ENCODE peak calls at places on chromosomes 1 and 21, in five cellular contexts. I is testis, N is Peyer's patch, P is spleen, Z is K562. W is an unnamed sample.

GRCh38 chr1:190353538-190354101 is 124.0 kb downstream of the BRINP3 start:
- DNase-seq in Z (no peak), N (no peak), I (no peak), P (no peak), W (no peak)

GRCh38 chr21:39527664-39528381 is 76.1 kb downstream of the SH3BGR start:
- DNase-seq in Z (no peak), P (no peak), N (no peak), I (no peak), W (no peak)

GRCh38 chr1:111827946-111828345 is 72.2 kb downstream of the DDX20 start:
- DNase-seq in I (no peak), P (peak; percentile 30), N (no peak), Z (no peak), W (no peak)

GRCh38 chr1:10856253-10856683 is 59.8 kb upstream of the CASZ1 start:
- DNase-seq in N (no peak), I (no peak), P (no peak), Z (no peak), W (no peak)

GRCh38 chr1:18776777-18777176 is 82.7 kb downstream of the TAS1R2 start:
- DNase-seq in Z (no peak), N (no peak), I (no peak), P (no peak), W (no peak)

GRCh38 chr1:150156868-150157603 is 7.3 kb downstream of the PLEKHO1 start:
- DNase-seq in Z (no peak), N (no peak), I (no peak), P (no peak), W (peak; percentile 70)

GRCh38 chr1:204565617-204566582 is 49.7 kb downstream of the MDM4 start:
- DNase-seq in P (no peak), I (peak; percentile 68), Z (peak; percentile 92), N (peak; percentile 56), W (no peak)

GRCh38 chr21:34635307-34635706 is 20.4 kb upstream of the RCAN1 start:
- DNase-seq in Z (peak; percentile 68), P (no peak), I (peak; percentile 16), N (no peak), W (peak; percentile 29)

GRCh38 chr21:43365611-43366426 is 61.1 kb downstream of the SIK1 start:
- DNase-seq in I (no peak), Z (no peak), P (no peak), N (no peak), W (no peak)

GRCh38 chr1:63703661-63704060 is 70.2 kb upstream of the ROR1 start:
- DNase-seq in P (no peak), I (no peak), N (no peak), Z (no peak), W (no peak)

GRCh38 chr1:198155253-198155652 is 1.5 kb upstream of the NEK7 start:
- DNase-seq in Z (no peak), P (no peak), N (no peak), I (no peak), W (no peak)

GRCh38 chr21:25813917-25814316 is 79.1 kb downstream of the GABPA start:
- DNase-seq in N (no peak), I (no peak), Z (no peak), P (no peak), W (no peak)

GRCh38 chr1:225378880-225379279 is 49.0 kb downstream of the LBR start:
- DNase-seq in I (no peak), N (no peak), Z (no peak), P (no peak), W (no peak)
- TF ChIP-seq POLR2A in I (no peak), N (no peak), Z (no peak), P (no peak), W (no peak)

GRCh38 chr1:27934818-27935549 is at the start of gene SMPDL3B:
- DNase-seq in I (peak; percentile 18), P (peak; percentile 49), Z (peak; percentile 57), N (no peak), W (no peak)
- TF ChIP-seq CTCF in I (no peak), P (no peak), Z (no peak), N (peak; percentile 59), W (no peak)

GRCh38 chr1:169113613-169114119 is 7.2 kb downstream of the ATP1B1 start:
- DNase-seq in Z (no peak), N (no peak), I (no peak), P (no peak), W (no peak)
- H3K4me3 ChIP-seq in Z (peak overlapping the region; percentile 14), N (no peak overlapping the region), I (no peak overlapping the region), P (no peak overlapping the region), W (no peak overlapping the region)

GRCh38 chr1:35883681-35884155 is 709 bp downstream of the AGO1 start:
- DNase-seq in N (peak; percentile 45), P (peak; percentile 84), I (peak; percentile 57), Z (peak; percentile 82), W (peak; percentile 87)

GRCh38 chr1:35882586-35882944 is 444 bp upstream of the AGO1 start:
- DNase-seq in P (no peak), N (no peak), I (no peak), Z (peak; percentile 44), W (peak; percentile 84)

GRCh38 chr1:35881850-35882273 is 1.1 kb upstream of the AGO1 start:
- DNase-seq in Z (peak; percentile 34), I (no peak), P (no peak), N (no peak), W (no peak)

GRCh38 chr1:35884934-35885333 is 1.9 kb downstream of the AGO1 start:
- DNase-seq in N (no peak), P (no peak), I (no peak), Z (no peak), W (no peak)

GRCh38 chr1:35882945-35883680 is at the start of gene AGO1:
- DNase-seq in Z (peak; percentile 99), P (peak; percentile 99), I (peak; percentile 94), N (peak; percentile 92), W (peak; percentile 98)
- TF ChIP-seq POLR2A in Z (peak; percentile 51), P (no peak), I (no peak), N (peak; percentile 92), W (no peak)

GRCh38 chr1:66331641-66332523 is 202.1 kb upstream of the SGIP1 start:
- DNase-seq in N (peak; percentile 65), P (peak; percentile 87), I (peak; percentile 65), Z (no peak), W (no peak)
- TF ChIP-seq CTCF in N (no peak), P (peak; percentile 32), I (no peak), Z (no peak), W (no peak)

W was measured in lower leg skin.